ENCODE peak calls at places on chromosomes 1 and 21, in five cellular contexts. U is cardiac muscle cell, G is LNCaP clone FGC, F is colonic mucosa, K is left ventricle myocardium inferior. Y is an unnamed sample.

GRCh38 chr1:145936247-145936646 is 9.0 kb upstream of the RBM8A start:
- DNase-seq in U (no peak), G (no peak), F (no peak), K (no peak), Y (no peak)

GRCh38 chr1:196372896-196373536 is 235.2 kb downstream of the KCNT2 start:
- DNase-seq in U (peak; percentile 36), G (peak; percentile 15), F (no peak), K (no peak), Y (no peak)

GRCh38 chr21:45156459-45156858 is 82.1 kb downstream of the ADARB1 start:
- DNase-seq in U (no peak), G (no peak), F (peak; percentile 1), K (no peak), Y (no peak)

GRCh38 chr1:22163578-22163977 is 20.7 kb upstream of the WNT4 start:
- DNase-seq in U (no peak), G (no peak), F (peak; percentile 66), K (no peak), Y (no peak)

GRCh38 chr1:78047631-78048030 is 1.9 kb downstream of the GIPC2 start:
- DNase-seq in U (no peak), G (no peak), F (no peak), K (no peak), Y (no peak)

GRCh38 chr1:151581446-151581845 is 30.4 kb upstream of the SNX27 start:
- DNase-seq in U (no peak), G (no peak), F (no peak), K (no peak), Y (no peak)

GRCh38 chr21:46265736-46266525 is 19.5 kb downstream of the MCM3AP start:
- DNase-seq in U (no peak), G (no peak), F (no peak), K (no peak), Y (no peak)

GRCh38 chr21:46255166-46255565 is 26.6 kb upstream of the LSS start:
- DNase-seq in U (no peak), G (no peak), F (no peak), K (no peak), Y (no peak)

GRCh38 chr21:41583274-41583790 is 75.4 kb upstream of the TMPRSS2 start:
- DNase-seq in U (no peak), G (peak; percentile 98), F (no peak), K (no peak), Y (no peak)

GRCh38 chr1:229714306-229714705 is 88.3 kb downstream of the URB2 start:
- DNase-seq in U (no peak), G (no peak), F (no peak), K (no peak), Y (no peak)

GRCh38 chr1:32878183-32878582 is 7.5 kb upstream of the FNDC5 start:
- DNase-seq in U (no peak), G (no peak), F (no peak), K (no peak), Y (no peak)

GRCh38 chr1:111441573-111442192 is 7.4 kb downstream of the WDR77 start:
- DNase-seq in U (peak; percentile 68), G (no peak), F (peak; percentile 29), K (no peak), Y (peak; percentile 71)

GRCh38 chr1:63189677-63190076 is 132.7 kb upstream of the FOXD3 start:
- DNase-seq in U (no peak), G (no peak), F (no peak), K (no peak), Y (no peak)

GRCh38 chr1:218460367-218460766 is 115.2 kb downstream of the TGFB2 start:
- DNase-seq in U (no peak), G (no peak), F (no peak), K (no peak), Y (no peak)

GRCh38 chr1:222306512-222306911 is 241.4 kb downstream of the HHIPL2 start:
- DNase-seq in U (no peak), G (no peak), F (no peak), K (no peak), Y (no peak)

GRCh38 chr1:37073752-37074151 is 39.4 kb upstream of the GRIK3 start:
- DNase-seq in U (no peak), G (no peak), F (no peak), K (no peak), Y (no peak)

GRCh38 chr1:225852413-225853119 is 29.6 kb downstream of the TMEM63A start:
- DNase-seq in U (no peak), G (no peak), F (no peak), K (no peak), Y (no peak)

GRCh38 chr1:36086529-36087232 is 2.0 kb upstream of the ADPRS start:
- DNase-seq in U (no peak), G (no peak), F (no peak), K (no peak), Y (no peak)

GRCh38 chr1:65247419-65248359 is 61.7 kb upstream of the DNAJC6 start:
- DNase-seq in U (peak; percentile 77), G (no peak), F (no peak), K (no peak), Y (no peak)

GRCh38 chr1:93673159-93673657 is 8.4 kb downstream of the BCAR3 start:
- DNase-seq in U (no peak), G (no peak), F (no peak), K (no peak), Y (no peak)

GRCh38 chr1:161763522-161764098 is 2.5 kb upstream of the ATF6 start:
- DNase-seq in U (peak; percentile 35), G (no peak), F (peak; percentile 36), K (no peak), Y (no peak)

GRCh38 chr1:112529301-112529700 is 20.5 kb downstream of the WNT2B start:
- DNase-seq in U (no peak), G (peak; percentile 71), F (no peak), K (no peak), Y (no peak)

GRCh38 chr1:68293609-68294353 is 61.5 kb upstream of the WLS start:
- DNase-seq in U (peak; percentile 80), G (no peak), F (no peak), K (peak; percentile 16), Y (peak; percentile 60)

GRCh38 chr21:45011911-45012660 is 62.3 kb upstream of the ADARB1 start:
- DNase-seq in U (peak; percentile 63), G (no peak), F (no peak), K (peak; percentile 16), Y (peak; percentile 51)

GRCh38 chr1:224098007-224098406 is 15.9 kb upstream of the FBXO28 start:
- DNase-seq in U (no peak), G (no peak), F (no peak), K (no peak), Y (no peak)

GRCh38 chr1:77415585-77415984 is 133.8 kb downstream of the AK5 start:
- DNase-seq in U (no peak), G (no peak), F (no peak), K (no peak), Y (no peak)

GRCh38 chr21:33299181-33299752 is 25.5 kb upstream of the IFNAR1 start:
- DNase-seq in U (no peak), G (no peak), F (peak; percentile 31), K (no peak), Y (no peak)
- TF ChIP-seq CTCF in U (no peak), G (no peak), F (no peak), K (no peak), Y (no peak)

GRCh38 chr1:39949891-39950290 is 5.1 kb upstream of the MFSD2A start:
- DNase-seq in U (no peak), G (no peak), F (no peak), K (no peak), Y (no peak)

GRCh38 chr1:39954261-39954869 is 580 bp upstream of the MFSD2A start:
- DNase-seq in U (no peak), G (no peak), F (peak; percentile 28), K (no peak), Y (no peak)

GRCh38 chr1:39951951-39952350 is 3.0 kb upstream of the MFSD2A start:
- DNase-seq in U (no peak), G (no peak), F (no peak), K (no peak), Y (no peak)

GRCh38 chr1:39954870-39955546 is at the start of gene MFSD2A:
- DNase-seq in U (peak; percentile 92), G (peak; percentile 72), F (peak; percentile 96), K (peak; percentile 93), Y (peak; percentile 79)

GRCh38 chr1:39952359-39953110 is 2.4 kb upstream of the MFSD2A start:
- DNase-seq in U (no peak), G (no peak), F (no peak), K (no peak), Y (no peak)
- TF ChIP-seq CTCF in U (no peak), G (no peak), F (no peak), K (no peak), Y (no peak)

DNA sequence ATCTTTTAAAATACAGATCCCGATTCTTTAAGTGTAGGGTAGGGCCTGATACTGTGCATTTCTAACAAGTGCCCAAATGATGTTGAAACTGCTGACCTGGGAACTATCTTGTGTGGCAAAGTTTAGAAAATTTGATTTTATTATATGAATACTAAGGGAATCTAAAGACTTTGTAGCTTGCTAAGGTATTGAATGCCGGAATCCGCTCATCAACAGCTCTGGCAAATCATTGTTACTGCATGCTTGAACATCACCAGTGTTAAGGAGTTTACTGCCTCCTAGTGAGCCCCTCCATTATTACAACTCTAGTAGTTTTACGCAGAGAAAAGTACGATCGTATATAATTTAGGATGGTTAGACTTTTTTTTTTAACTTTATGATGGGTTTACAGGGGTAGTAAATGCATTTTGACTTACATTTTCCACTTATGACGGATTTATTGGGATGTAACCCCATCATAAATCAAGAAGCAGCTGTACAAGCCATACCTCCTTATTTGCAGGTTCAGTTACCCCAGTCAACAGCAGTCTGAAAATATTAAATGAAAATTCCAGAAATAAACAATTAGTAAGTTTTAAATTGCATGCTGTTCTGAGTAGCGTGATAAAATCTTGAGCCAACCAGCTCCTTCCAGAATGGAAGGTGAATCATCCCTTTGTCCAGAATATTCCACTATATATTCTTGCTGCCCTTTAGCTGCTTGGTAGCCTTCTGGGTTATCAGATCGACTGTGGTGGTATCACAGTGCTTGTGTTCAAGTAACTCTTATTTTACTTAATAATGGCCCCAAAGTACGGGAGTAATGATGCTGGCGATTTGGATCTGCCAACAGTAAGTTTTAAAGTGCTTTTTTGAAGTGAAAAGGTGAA is 898 bp downstream of the TYW3 start:
- DNase-seq in U (peak; percentile 78), G (peak; percentile 31), F (peak; percentile 60), K (no peak), Y (peak; percentile 57)
- TF ChIP-seq CTCF in U (peak; percentile 77), G (peak; percentile 72), F (peak; percentile 75), K (peak; percentile 76), Y (peak; percentile 61)

GRCh38 chr1:182391362-182392044 is at the start of gene GLUL:
- DNase-seq in U (peak; percentile 95), G (peak; percentile 74), F (peak; percentile 94), K (peak; percentile 96), Y (peak; percentile 97)

GRCh38 chr1:182392045-182393028 is 747 bp upstream of the GLUL start:
- DNase-seq in U (no peak), G (no peak), F (peak; percentile 47), K (peak; percentile 66), Y (no peak)

GRCh38 chr1:182388392-182389134 is 3.0 kb downstream of the GLUL start:
- DNase-seq in U (no peak), G (no peak), F (no peak), K (no peak), Y (no peak)

GRCh38 chr1:182389619-182390047 is 2.0 kb downstream of the GLUL start:
- DNase-seq in U (no peak), G (no peak), F (peak; percentile 50), K (peak; percentile 30), Y (no peak)

DNA sequence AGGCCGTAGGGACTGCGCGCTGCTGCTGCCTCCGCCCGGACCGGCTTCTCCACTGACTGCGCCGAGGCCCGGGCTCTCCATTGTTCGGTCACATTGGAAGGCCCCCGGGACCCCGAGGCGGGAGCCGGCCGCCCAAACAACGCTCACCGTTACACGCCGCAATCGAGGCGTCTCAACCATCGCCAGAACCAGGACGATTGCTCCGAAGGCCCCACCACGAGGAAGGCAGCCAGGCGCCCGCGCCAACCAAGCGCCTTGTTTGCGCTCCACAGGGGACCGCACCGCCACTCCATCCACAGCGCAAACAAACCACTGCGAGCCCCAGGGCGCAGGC is 595 bp downstream of the GLUL start:
- DNase-seq in U (no peak), G (no peak), F (no peak), K (no peak), Y (no peak)
- TF ChIP-seq CTCF in U (no peak), G (peak; percentile 16), F (no peak), K (peak; percentile 61), Y (no peak)